ENCODE peak calls at places on chromosome 12, in ten cellular contexts. X, F, L, D, E, U, T, R, H and N are unnamed samples.

GRCh38 chr12:104215638-104216297 is at the start of gene TXNRD1:
- DNase-seq in X (peak; percentile 90), F (peak; percentile 76), L (peak; percentile 92), D (peak; percentile 91), E (peak; percentile 52), U (peak; percentile 91), T (peak; percentile 63), R (peak; percentile 82), H (peak; percentile 70), N (peak; percentile 94)

GRCh38 chr12:121610239-121611149 is 15.8 kb upstream of the ORAI1 start:
- DNase-seq in X (no peak), F (peak; percentile 43), L (peak; percentile 80), D (no peak), E (no peak), U (no peak), T (no peak), R (peak; percentile 79), H (no peak), N (no peak)

GRCh38 chr12:89366676-89367364 is 14.5 kb upstream of the DUSP6 start:
- DNase-seq in X (no peak), F (no peak), L (no peak), D (no peak), E (no peak), U (no peak), T (no peak), R (no peak), H (no peak), N (no peak)

GRCh38 chr12:78870539-78870938 is 6.0 kb downstream of the SYT1 start:
- DNase-seq in X (no peak), F (no peak), L (no peak), D (no peak), E (no peak), U (peak; percentile 41), T (no peak), R (no peak), H (no peak), N (no peak)

GRCh38 chr12:104827587-104827986 is 130.5 kb downstream of the SLC41A2 start:
- DNase-seq in X (peak; percentile 69), F (no peak), L (peak; percentile 8), D (no peak), E (no peak), U (peak; percentile 74), T (no peak), R (no peak), H (no peak), N (no peak)

GRCh38 chr12:108119126-108119973 is 9.7 kb upstream of the WSCD2 start:
- DNase-seq in X (no peak), F (no peak), L (no peak), D (no peak), E (no peak), U (no peak), T (no peak), R (peak; percentile 62), H (no peak), N (no peak)

GRCh38 chr12:5522358-5523335 is 90.7 kb downstream of the NTF3 start:
- DNase-seq in X (no peak), F (no peak), L (no peak), D (no peak), E (no peak), U (peak; percentile 13), T (no peak), R (no peak), H (no peak), N (no peak)

GRCh38 chr12:19783547-19784444 is 344.5 kb downstream of the AEBP2 start:
- DNase-seq in X (no peak), F (no peak), L (no peak), D (no peak), E (no peak), U (peak; percentile 60), T (no peak), R (no peak), H (no peak), N (peak; percentile 14)

GRCh38 chr12:57655541-57656240 is 22.7 kb upstream of the B4GALNT1 start:
- DNase-seq in X (no peak), F (no peak), L (no peak), D (no peak), E (no peak), U (no peak), T (no peak), R (no peak), H (no peak), N (no peak)

GRCh38 chr12:125004621-125005020 is 11.2 kb downstream of the BRI3BP start:
- DNase-seq in X (no peak), F (no peak), L (no peak), D (peak; percentile 1), E (no peak), U (no peak), T (no peak), R (no peak), H (no peak), N (no peak)

GRCh38 chr12:62190921-62191746 is 69.1 kb upstream of the USP15 start:
- DNase-seq in X (no peak), F (peak; percentile 23), L (peak; percentile 9), D (peak; percentile 45), E (peak; percentile 6), U (peak; percentile 65), T (no peak), R (no peak), H (no peak), N (peak; percentile 28)

GRCh38 chr12:110248096-110248447 is 33.0 kb upstream of the ATP2A2 start:
- DNase-seq in X (no peak), F (no peak), L (no peak), D (peak; percentile 65), E (no peak), U (no peak), T (no peak), R (no peak), H (no peak), N (no peak)

GRCh38 chr12:66629138-66629880 is 49.6 kb downstream of the GRIP1 start:
- DNase-seq in X (no peak), F (no peak), L (no peak), D (no peak), E (no peak), U (no peak), T (no peak), R (no peak), H (no peak), N (no peak)

GRCh38 chr12:1760566-1761382 is 59.6 kb upstream of the LRTM2 start:
- DNase-seq in X (no peak), F (peak; percentile 65), L (peak; percentile 29), D (no peak), E (peak; percentile 19), U (no peak), T (no peak), R (no peak), H (no peak), N (no peak)

GRCh38 chr12:132561784-132562156 is 48.6 kb downstream of the LRCOL1 start:
- DNase-seq in X (peak; percentile 77), F (no peak), L (peak; percentile 34), D (no peak), E (no peak), U (peak; percentile 79), T (no peak), R (no peak), H (no peak), N (no peak)

GRCh38 chr12:40828593-40828990 is 136.4 kb downstream of the CNTN1 start:
- DNase-seq in X (no peak), F (no peak), L (no peak), D (no peak), E (no peak), U (no peak), T (no peak), R (no peak), H (no peak), N (no peak)

GRCh38 chr12:49344486-49345047 is 2.1 kb upstream of the DNAJC22 start:
- DNase-seq in X (no peak), F (no peak), L (no peak), D (no peak), E (no peak), U (no peak), T (no peak), R (no peak), H (no peak), N (no peak)
- H3K4me1 ChIP-seq in X (peaks cover 59% of the 10 kb centered on the region), F (peaks cover 20% of the 10 kb centered on the region), L (peaks cover 20% of the 10 kb centered on the region), D (no peaks in the 10 kb centered on the region), E (no peaks in the 10 kb centered on the region), U (peaks cover 7% of the 10 kb centered on the region), T (peaks cover 29% of the 10 kb centered on the region), R (peaks cover 36% of the 10 kb centered on the region), H (peaks cover 23% of the 10 kb centered on the region), N (peaks cover 5% of the 10 kb centered on the region)

DNA sequence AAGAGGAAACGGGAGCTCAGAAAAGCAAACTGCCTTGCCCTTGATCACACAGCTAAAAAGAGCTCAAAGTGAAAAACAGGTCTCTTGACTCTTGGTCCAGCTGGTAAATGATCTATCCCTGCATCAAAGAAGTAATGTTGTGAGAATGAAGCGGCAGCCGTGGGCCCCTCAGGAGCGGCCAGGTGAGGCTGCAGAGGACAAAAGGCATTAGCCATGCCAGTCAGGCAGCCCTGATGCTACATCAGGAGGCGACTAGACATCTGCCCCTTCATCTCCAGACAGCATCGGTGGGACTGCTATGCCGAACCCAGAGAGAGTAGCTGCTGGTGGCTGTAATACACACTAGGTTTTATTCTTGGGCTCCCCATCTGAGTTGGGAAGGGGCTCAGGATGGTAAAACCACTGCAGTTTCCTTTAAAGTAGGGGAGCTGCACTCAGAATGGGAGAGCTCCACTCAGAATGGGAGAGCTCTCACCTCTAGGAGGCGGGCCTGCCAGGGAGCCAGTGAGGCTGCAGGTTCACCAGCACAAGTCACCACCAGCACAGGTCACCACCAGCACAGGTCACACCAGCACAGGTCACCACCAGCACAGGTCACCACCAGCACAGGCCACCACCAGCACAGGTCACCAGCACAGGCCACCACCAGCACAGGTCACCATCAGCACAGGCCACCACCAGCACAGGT is 120.1 kb downstream of the TSPAN9 start:
- DNase-seq in X (no peak), F (no peak), L (no peak), D (no peak), E (no peak), U (no peak), T (no peak), R (no peak), H (no peak), N (no peak)
- H3K4me1 ChIP-seq in X (no peaks in the 10 kb centered on the region), F (peaks cover 3% of the 10 kb centered on the region), L (no peaks in the 10 kb centered on the region), D (no peaks in the 10 kb centered on the region), E (no peaks in the 10 kb centered on the region), U (no peaks in the 10 kb centered on the region), T (no peaks in the 10 kb centered on the region), R (peaks cover 9% of the 10 kb centered on the region), H (peaks cover 5% of the 10 kb centered on the region), N (peaks cover 7% of the 10 kb centered on the region)

GRCh38 chr12:47717046-47717442 is 8.2 kb downstream of the ENDOU start:
- DNase-seq in X (no peak), F (no peak), L (no peak), D (no peak), E (no peak), U (no peak), T (no peak), R (peak; percentile 27), H (no peak), N (no peak)
- H3K4me1 ChIP-seq in X (peaks cover 46% of the 10 kb centered on the region), F (peaks cover 8% of the 10 kb centered on the region), L (peaks cover 16% of the 10 kb centered on the region), D (no peaks in the 10 kb centered on the region), E (no peaks in the 10 kb centered on the region), U (no peaks in the 10 kb centered on the region), T (peaks cover 4% of the 10 kb centered on the region), R (peaks cover 5% of the 10 kb centered on the region), H (peaks cover 26% of the 10 kb centered on the region), N (peaks cover 30% of the 10 kb centered on the region)

GRCh38 chr12:39105111-39105510 is 199.7 kb upstream of the CPNE8 start:
- DNase-seq in X (no peak), F (no peak), L (peak; percentile 22), D (no peak), E (no peak), U (no peak), T (no peak), R (no peak), H (no peak), N (no peak)

GRCh38 chr12:39102474-39103209 is 197.3 kb upstream of the CPNE8 start:
- DNase-seq in X (no peak), F (no peak), L (peak; percentile 81), D (no peak), E (peak; percentile 86), U (no peak), T (no peak), R (no peak), H (no peak), N (no peak)

GRCh38 chr12:39103552-39104165 is 198.3 kb upstream of the CPNE8 start:
- DNase-seq in X (peak; percentile 81), F (no peak), L (peak; percentile 81), D (no peak), E (peak; percentile 78), U (no peak), T (peak; percentile 40), R (no peak), H (no peak), N (no peak)
- H3K4me1 ChIP-seq in X (no peaks in the 10 kb centered on the region), F (no peaks in the 10 kb centered on the region), L (peaks cover 13% of the 10 kb centered on the region), D (no peaks in the 10 kb centered on the region), E (no peaks in the 10 kb centered on the region), U (peaks cover 5% of the 10 kb centered on the region), T (no peaks in the 10 kb centered on the region), R (no peaks in the 10 kb centered on the region), H (no peaks in the 10 kb centered on the region), N (no peaks in the 10 kb centered on the region)